ENCODE peak calls at places on chromosomes 6 and 20, in eight cellular contexts. M, J, S, G, Q, I, F and D are unnamed samples.

GRCh38 chr20:63167026-63167917 is 48.7 kb downstream of the YTHDF1 start:
- DNase-seq in M (no peak), J (no peak), S (no peak), G (no peak), Q (no peak), I (no peak), F (peak), D (no peak)

GRCh38 chr20:4289875-4290274 is 274.5 kb upstream of the RNF24 start:
- DNase-seq in M (no peak), J (no peak), S (no peak), G (no peak), Q (no peak), I (no peak), F (no peak), D (no peak)

GRCh38 chr6:104409913-104410312 is 449.8 kb downstream of the HACE1 start:
- DNase-seq in M (no peak), J (no peak), S (no peak), G (no peak), Q (no peak), I (no peak), F (no peak), D (no peak)

GRCh38 chr6:21587182-21587924 is 6.2 kb upstream of the SOX4 start:
- DNase-seq in M (peak), J (no peak), S (peak), G (no peak), Q (peak), I (peak), F (peak), D (no peak)

GRCh38 chr6:36071714-36072113 is 44.1 kb downstream of the MAPK14 start:
- DNase-seq in M (no peak), J (no peak), S (no peak), G (no peak), Q (no peak), I (no peak), F (no peak), D (no peak)

GRCh38 chr20:64264091-64264490 is 8.5 kb downstream of the PCMTD2 start:
- DNase-seq in M (no peak), J (no peak), S (no peak), G (no peak), Q (no peak), I (no peak), F (no peak), D (no peak)

GRCh38 chr6:13593720-13594119 is 19.3 kb downstream of the SIRT5 start:
- DNase-seq in M (no peak), J (no peak), S (no peak), G (no peak), Q (no peak), I (peak), F (no peak), D (no peak)

GRCh38 chr6:133724726-133725125 is 164.2 kb upstream of the TCF21 start:
- DNase-seq in M (no peak), J (no peak), S (no peak), G (no peak), Q (no peak), I (peak), F (no peak), D (no peak)

GRCh38 chr6:15351631-15352030 is 105.8 kb downstream of the JARID2 start:
- DNase-seq in M (no peak), J (no peak), S (peak), G (peak), Q (no peak), I (peak), F (peak), D (no peak)

GRCh38 chr6:166251196-166251595 is 57.0 kb downstream of the PRR18 start:
- DNase-seq in M (no peak), J (no peak), S (no peak), G (no peak), Q (no peak), I (no peak), F (no peak), D (no peak)

GRCh38 chr20:59006864-59007757 is at the start of gene CTSZ:
- DNase-seq in M (peak), J (peak), S (peak), G (peak), Q (peak), I (no peak), F (peak), D (peak)

GRCh38 chr20:52275243-52275817 is 83.8 kb upstream of the ZFP64 start:
- DNase-seq in M (no peak), J (no peak), S (no peak), G (peak), Q (no peak), I (no peak), F (no peak), D (no peak)

GRCh38 chr20:45117581-45117980 is 2.6 kb upstream of the WFDC5 start:
- DNase-seq in M (no peak), J (no peak), S (no peak), G (no peak), Q (no peak), I (no peak), F (no peak), D (no peak)

GRCh38 chr6:130843575-130844320 is 16.5 kb downstream of the SMLR1 start:
- DNase-seq in M (peak), J (no peak), S (no peak), G (peak), Q (no peak), I (peak), F (no peak), D (no peak)

GRCh38 chr6:42781811-42782688 is at the start of gene BICRAL:
- DNase-seq in M (peak), J (peak), S (peak), G (peak), Q (peak), I (peak), F (peak), D (peak)

GRCh38 chr20:36848078-36848660 is 27.8 kb upstream of the TLDC2 start:
- DNase-seq in M (no peak), J (no peak), S (peak), G (no peak), Q (no peak), I (peak), F (peak), D (no peak)

GRCh38 chr6:150334790-150335783 is 33.7 kb upstream of the IYD start:
- DNase-seq in M (no peak), J (no peak), S (peak), G (peak), Q (no peak), I (peak), F (no peak), D (no peak)

GRCh38 chr6:107110200-107110599 is 5.1 kb downstream of the BEND3 start:
- DNase-seq in M (no peak), J (no peak), S (no peak), G (no peak), Q (no peak), I (no peak), F (no peak), D (no peak)

GRCh38 chr20:43893930-43894329 is 20.7 kb upstream of the TOX2 start:
- DNase-seq in M (no peak), J (no peak), S (no peak), G (no peak), Q (no peak), I (no peak), F (no peak), D (no peak)